ENCODE peak calls at places on chromosomes 1 and 21, in ten cellular contexts. L is lower lobe of right lung, E is suprapubic skin, Y is cardiac muscle cell, C is foreskin fibroblast, B is HepG2, M is HFFc6, W is IMR-90, F is DND-41, R is B cell. S is an unnamed sample.

GRCh38 chr1:12450090-12450764 is 167.8 kb downstream of the DHRS3 start:
- DNase-seq in R (no peak), W (no peak), L (peak; percentile 56), E (no peak), M (no peak), Y (no peak), F (no peak), C (no peak), B (no peak), S (no peak)

GRCh38 chr1:197027359-197027758 is 39.7 kb downstream of the F13B start:
- DNase-seq in E (no peak), M (no peak), W (no peak), L (no peak), Y (no peak), R (no peak), F (no peak), B (no peak), C (no peak), S (no peak)

GRCh38 chr1:41851589-41851988 is 67.1 kb downstream of the HIVEP3 start:
- DNase-seq in E (no peak), M (peak; percentile 90), F (no peak), R (no peak), B (no peak), L (no peak), Y (no peak), W (peak; percentile 86), C (peak; percentile 84), S (no peak)

GRCh38 chr21:42218836-42219605 is at the start of gene ABCG1:
- DNase-seq in L (peak; percentile 71), C (no peak), B (no peak), M (no peak), Y (peak; percentile 76), E (peak; percentile 79), W (peak; percentile 13), R (no peak), F (peak; percentile 51), S (peak; percentile 76)

GRCh38 chr21:37208056-37208705 is 59.0 kb downstream of the VPS26C start:
- DNase-seq in F (no peak), L (peak; percentile 85), W (no peak), B (peak; percentile 13), M (no peak), R (peak; percentile 71), E (no peak), Y (peak; percentile 42), C (peak; percentile 13), S (no peak)

GRCh38 chr21:36534656-36535055 is 54.7 kb upstream of the CLDN14 start:
- DNase-seq in B (no peak), L (no peak), Y (no peak), R (no peak), W (no peak), M (no peak), C (no peak), E (peak; percentile 18), F (no peak), S (no peak)

GRCh38 chr1:56411021-56411420 is 168.3 kb downstream of the PLPP3 start:
- DNase-seq in L (no peak), Y (no peak), E (no peak), C (no peak), F (no peak), R (no peak), W (no peak), B (no peak), M (no peak), S (no peak)

GRCh38 chr1:50308883-50309282 is 114.4 kb downstream of the DMRTA2 start:
- DNase-seq in R (no peak), F (peak; percentile 69), W (peak; percentile 17), C (no peak), B (peak; percentile 26), E (no peak), L (no peak), Y (peak; percentile 85), M (no peak), S (peak; percentile 71)

DNA sequence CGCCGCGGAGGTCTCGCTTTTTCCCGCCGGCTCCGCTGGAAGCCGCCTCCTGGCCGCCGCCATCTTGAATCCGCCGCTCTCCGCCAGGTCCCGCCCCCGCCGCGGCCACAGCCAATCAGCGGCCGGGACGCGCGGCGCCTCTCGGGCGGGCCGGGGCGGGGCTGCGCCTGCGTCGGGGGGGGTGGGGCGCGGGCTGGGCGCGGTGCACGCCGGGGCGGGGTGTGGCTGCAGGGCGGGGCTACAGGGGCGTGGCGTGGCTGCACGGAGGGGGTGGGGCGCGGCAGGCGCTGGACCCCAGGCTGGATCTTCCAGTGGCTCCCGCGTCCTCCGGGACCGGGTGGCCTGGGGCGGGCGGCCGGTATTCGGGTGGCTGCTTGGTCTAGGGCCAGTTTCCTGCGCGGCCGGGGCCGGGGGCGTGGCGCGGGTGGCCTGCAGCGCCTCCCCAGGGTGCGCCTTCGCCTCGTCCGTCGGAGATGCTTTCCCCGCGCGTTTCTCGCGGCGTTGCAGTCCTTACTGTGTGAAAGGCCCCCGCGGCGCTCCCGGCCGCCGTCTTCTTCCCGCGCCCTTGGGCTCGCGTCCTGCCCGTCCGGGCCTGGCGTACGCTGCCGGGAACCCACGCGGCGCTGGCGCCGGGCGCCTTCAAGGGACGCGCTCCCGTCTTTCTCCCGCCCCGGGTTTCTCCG is 575 bp downstream of the PCNT start:
- DNase-seq in W (peak; percentile 70), R (peak; percentile 86), C (peak; percentile 73), E (peak; percentile 90), L (peak; percentile 89), B (peak; percentile 42), Y (peak; percentile 90), F (peak; percentile 87), M (peak; percentile 63), S (peak; percentile 94)
- TF ChIP-seq CTCF in W (peak; percentile 23), R (peak; percentile 27), C (peak; percentile 8), E (no peak), L (peak; percentile 21), B (peak; percentile 2), Y (peak; percentile 14), F (peak; percentile 38), M (no peak), S (no peak)

GRCh38 chr1:39395357-39395831 is 96.0 kb upstream of the BMP8A start:
- DNase-seq in F (no peak), W (peak; percentile 90), C (peak; percentile 85), L (no peak), Y (peak; percentile 47), B (peak; percentile 21), M (peak; percentile 70), R (no peak), E (no peak), S (no peak)

GRCh38 chr1:39396671-39397070 is 94.8 kb upstream of the BMP8A start:
- DNase-seq in B (no peak), M (no peak), F (no peak), L (no peak), W (no peak), R (no peak), E (no peak), Y (no peak), C (no peak), S (no peak)

GRCh38 chr1:39394598-39394997 is 96.8 kb upstream of the BMP8A start:
- DNase-seq in R (no peak), E (no peak), C (no peak), L (no peak), M (no peak), F (no peak), Y (no peak), B (no peak), W (no peak), S (no peak)

GRCh38 chr1:39398278-39399010 is 93.0 kb upstream of the BMP8A start:
- DNase-seq in F (no peak), W (peak; percentile 98), Y (no peak), C (peak; percentile 97), R (peak; percentile 53), E (no peak), B (peak; percentile 85), M (peak; percentile 98), L (peak; percentile 68), S (no peak)

GRCh38 chr1:39397487-39397886 is 93.9 kb upstream of the BMP8A start:
- DNase-seq in M (no peak), F (no peak), L (no peak), C (no peak), E (no peak), W (no peak), R (no peak), Y (no peak), B (no peak), S (no peak)
- TF ChIP-seq CTCF in M (no peak), F (no peak), L (no peak), C (no peak), E (no peak), W (no peak), R (no peak), Y (no peak), B (no peak), S (no peak)

DNA sequence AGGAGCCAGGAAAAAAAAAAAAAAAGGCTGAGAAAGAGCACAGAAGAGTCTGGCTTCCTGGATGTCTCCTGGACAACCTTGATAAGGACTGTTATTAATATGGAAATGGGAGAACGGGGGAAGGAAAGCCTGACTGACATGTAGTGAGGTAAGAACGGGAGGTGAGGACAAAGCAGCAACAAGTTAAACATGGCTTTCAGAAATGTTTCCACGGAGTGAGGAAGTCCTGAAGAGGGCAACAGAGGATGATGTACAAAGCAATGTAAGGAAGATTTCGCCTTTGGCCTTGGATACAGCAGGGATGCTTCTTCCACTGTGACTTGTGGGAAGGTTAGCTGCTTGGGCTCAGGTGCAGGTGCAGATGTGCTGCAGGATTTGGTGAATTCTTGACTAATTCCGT is 11.9 kb upstream of the NIBAN1 start:
- DNase-seq in R (no peak), Y (peak; percentile 16), M (peak; percentile 19), L (no peak), W (peak; percentile 49), F (no peak), C (no peak), E (no peak), B (no peak), S (no peak)
- TF ChIP-seq CTCF in R (no peak), Y (peak; percentile 48), M (peak; percentile 55), L (no peak), W (peak; percentile 53), F (peak; percentile 8), C (peak; percentile 34), E (no peak), B (peak; percentile 49), S (no peak)

GRCh38 chr1:52056937-52057231 is 789 bp downstream of the BTF3L4 start:
- DNase-seq in C (no peak), L (no peak), B (no peak), Y (no peak), R (no peak), F (no peak), M (no peak), E (no peak), W (no peak), S (no peak)

GRCh38 chr1:52057245-52057644 is 1.1 kb downstream of the BTF3L4 start:
- DNase-seq in B (no peak), W (no peak), L (no peak), C (no peak), F (no peak), M (no peak), Y (no peak), E (no peak), R (no peak), S (no peak)

GRCh38 chr1:52055066-52055853 is at the start of gene TXNDC12:
- DNase-seq in C (peak; percentile 87), R (peak; percentile 78), M (peak; percentile 86), L (peak; percentile 90), B (peak; percentile 95), W (peak; percentile 91), Y (peak; percentile 92), E (peak; percentile 92), F (peak; percentile 87), S (peak; percentile 69)

GRCh38 chr1:52055854-52056109 is 313 bp upstream of the BTF3L4 start:
- DNase-seq in F (no peak), W (no peak), B (no peak), R (no peak), E (no peak), M (no peak), Y (no peak), L (no peak), C (no peak), S (no peak)

DNA sequence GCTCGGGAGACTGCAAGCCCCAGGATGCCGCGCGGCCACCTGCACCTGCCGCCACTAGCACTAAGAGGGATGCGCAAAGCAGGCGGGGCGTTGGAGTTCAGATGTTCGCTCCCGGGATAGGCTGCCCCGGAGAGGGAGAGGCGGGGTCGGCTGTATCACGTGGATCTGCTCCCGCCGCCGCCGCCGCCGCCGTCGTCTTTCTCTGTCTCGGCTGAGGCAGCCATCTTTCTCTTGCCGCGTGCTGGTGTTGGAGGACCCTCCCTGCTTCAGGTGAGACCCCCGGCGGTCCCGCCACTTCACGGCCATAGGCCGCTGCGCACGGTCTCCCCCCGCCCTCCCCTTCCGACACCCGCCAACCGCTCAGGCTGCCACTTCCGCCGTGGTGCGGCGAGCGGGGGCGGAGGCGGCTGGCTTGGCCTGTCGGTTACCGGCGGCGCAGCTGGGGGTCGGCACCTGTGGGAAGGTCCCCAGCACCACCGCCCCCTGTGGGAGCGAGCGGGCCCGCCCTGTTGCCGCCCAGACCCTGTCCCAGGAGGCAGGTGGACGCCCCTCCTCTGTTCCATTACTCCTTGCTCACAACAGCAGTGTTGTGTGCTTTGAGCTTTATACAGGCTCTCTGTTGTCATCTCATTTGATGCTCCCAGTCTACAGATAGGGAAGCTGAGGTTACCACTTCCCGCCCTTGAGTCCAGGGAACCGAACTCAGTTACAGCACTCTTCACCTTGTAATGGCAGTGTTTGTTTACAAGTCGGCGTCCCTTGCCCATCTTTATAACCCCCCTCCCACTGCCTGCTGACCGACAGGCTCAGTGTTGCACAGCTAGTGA is at the start of gene BTF3L4:
- DNase-seq in R (peak; percentile 96), Y (peak; percentile 97), E (peak; percentile 97), B (peak; percentile 91), L (peak; percentile 98), W (peak; percentile 89), M (peak; percentile 91), F (peak; percentile 97), C (peak; percentile 90), S (peak; percentile 93)
- TF ChIP-seq CTCF in R (peak; percentile 17), Y (no peak), E (no peak), B (no peak), L (no peak), W (no peak), M (peak; percentile 40), F (peak; percentile 32), C (no peak), S (no peak)